ENCODE peak calls at places on chromosomes 13 and 19, in ten cellular contexts. E, R, P, B, Q, Y, I, V, Z and X are unnamed samples.

GRCh38 chr19:45419396-45419795 is 4.3 kb downstream of the ERCC1 start:
- DNase-seq in E (no peak), R (peak), P (no peak), B (no peak), Q (no peak), Y (no peak), I (no peak), V (no peak), Z (no peak), X (no peak)

GRCh38 chr19:51548213-51548651 is 16.8 kb upstream of the SIGLEC6 start:
- DNase-seq in E (no peak), R (no peak), P (no peak), B (no peak), Q (no peak), Y (no peak), I (no peak), V (no peak), Z (no peak), X (no peak)

GRCh38 chr13:89783221-89783755 is 1564.2 kb upstream of the MIR17HG start:
- DNase-seq in E (no peak), R (no peak), P (no peak), B (no peak), Q (no peak), Y (no peak), I (no peak), V (peak), Z (no peak), X (no peak)

GRCh38 chr19:2034729-2035589 is 16.1 kb downstream of the MKNK2 start:
- DNase-seq in E (peak), R (peak), P (no peak), B (no peak), Q (peak), Y (peak), I (no peak), V (peak), Z (no peak), X (no peak)

GRCh38 chr19:40247178-40247577 is 20.7 kb upstream of the CCNP start:
- DNase-seq in E (no peak), R (no peak), P (no peak), B (no peak), Q (no peak), Y (no peak), I (no peak), V (no peak), Z (no peak), X (no peak)

GRCh38 chr13:53198017-53198416 is 169.4 kb downstream of the OLFM4 start:
- DNase-seq in E (no peak), R (no peak), P (peak), B (no peak), Q (no peak), Y (no peak), I (no peak), V (peak), Z (peak), X (no peak)

GRCh38 chr19:46367434-46367833 is 20.5 kb downstream of the PPP5C start:
- DNase-seq in E (no peak), R (no peak), P (no peak), B (no peak), Q (no peak), Y (no peak), I (no peak), V (no peak), Z (no peak), X (no peak)

GRCh38 chr19:1211494-1212234 is 6.1 kb downstream of the STK11 start:
- DNase-seq in E (peak), R (no peak), P (no peak), B (no peak), Q (peak), Y (no peak), I (peak), V (no peak), Z (no peak), X (no peak)

GRCh38 chr19:49542446-49542845 is 14.6 kb downstream of the RCN3 start:
- DNase-seq in E (no peak), R (no peak), P (no peak), B (no peak), Q (no peak), Y (no peak), I (no peak), V (no peak), Z (no peak), X (no peak)

GRCh38 chr13:80798576-80799133 is 457.7 kb upstream of the SPRY2 start:
- DNase-seq in E (no peak), R (no peak), P (no peak), B (no peak), Q (no peak), Y (no peak), I (no peak), V (no peak), Z (no peak), X (no peak)

GRCh38 chr13:21675095-21676007 is 4.5 kb downstream of the FGF9 start:
- DNase-seq in E (peak), R (peak), P (peak), B (peak), Q (peak), Y (no peak), I (no peak), V (peak), Z (peak), X (no peak)

GRCh38 chr13:64239372-64239771 is 2823.7 kb upstream of the PCDH20 start:
- DNase-seq in E (no peak), R (no peak), P (no peak), B (no peak), Q (no peak), Y (no peak), I (no peak), V (no peak), Z (no peak), X (peak)

GRCh38 chr13:99392126-99392805 is 85.1 kb upstream of the GPR183 start:
- DNase-seq in E (no peak), R (no peak), P (no peak), B (no peak), Q (no peak), Y (no peak), I (no peak), V (no peak), Z (no peak), X (no peak)